ENCODE peak calls at places on chromosomes 13 and 19, in five cellular contexts. One of them, this sample, is unnamed.
A peak's percentile ranks its signal among the peaks of the same experiment; 100 is the strongest.

GRCh38 chr19:8261881-8262280 is 46.3 kb downstream of the CD320 start:
- DNase-seq in adrenal gland: no peak
- DNase-seq in osteocyte: no peak
- DNase-seq in hepatocyte: no peak
- DNase-seq in heart left ventricle: peak; percentile 6
- DNase-seq in this sample: no peak

GRCh38 chr19:40523322-40524047 is 53.2 kb upstream of the SHKBP1 start:
- DNase-seq in hepatocyte: peak; percentile 86
- DNase-seq in heart left ventricle: no peak
- DNase-seq in osteocyte: no peak
- DNase-seq in adrenal gland: peak; percentile 90
- DNase-seq in this sample: peak; percentile 68

GRCh38 chr19:17579523-17580244 is 24.2 kb downstream of the COLGALT1 start:
- DNase-seq in adrenal gland: peak; percentile 55
- DNase-seq in osteocyte: no peak
- DNase-seq in hepatocyte: peak; percentile 46
- DNase-seq in heart left ventricle: peak; percentile 47
- DNase-seq in this sample: peak; percentile 83

GRCh38 chr19:16223746-16224145 is 26.0 kb downstream of the AP1M1 start:
- DNase-seq in heart left ventricle: no peak
- DNase-seq in osteocyte: no peak
- DNase-seq in hepatocyte: no peak
- DNase-seq in adrenal gland: no peak
- DNase-seq in this sample: no peak

GRCh38 chr13:97258801-97259200 is 36.7 kb downstream of the MBNL2 start:
- DNase-seq in heart left ventricle: no peak
- DNase-seq in hepatocyte: no peak
- DNase-seq in adrenal gland: no peak
- DNase-seq in osteocyte: no peak
- DNase-seq in this sample: no peak

GRCh38 chr19:10961763-10962536 is 1.1 kb downstream of the SMARCA4 start:
- DNase-seq in hepatocyte: no peak
- DNase-seq in heart left ventricle: no peak
- DNase-seq in adrenal gland: no peak
- DNase-seq in osteocyte: no peak
- DNase-seq in this sample: no peak

GRCh38 chr19:35353635-35354034 is 4.6 kb upstream of the FFAR3 start:
- DNase-seq in adrenal gland: no peak
- DNase-seq in osteocyte: no peak
- DNase-seq in heart left ventricle: no peak
- DNase-seq in hepatocyte: no peak
- DNase-seq in this sample: peak; percentile 1

GRCh38 chr13:74930402-74931165 is 551.4 kb downstream of the TBC1D4 start:
- DNase-seq in heart left ventricle: no peak
- DNase-seq in hepatocyte: no peak
- DNase-seq in adrenal gland: no peak
- DNase-seq in osteocyte: no peak
- DNase-seq in this sample: no peak

GRCh38 chr19:1481893-1482360 is 2.9 kb upstream of the C19orf25 start:
- DNase-seq in hepatocyte: no peak
- DNase-seq in osteocyte: peak; percentile 83
- DNase-seq in adrenal gland: no peak
- DNase-seq in heart left ventricle: no peak
- DNase-seq in this sample: no peak

GRCh38 chr13:28830580-28830979 is 10.4 kb downstream of the MTUS2 start:
- DNase-seq in heart left ventricle: no peak
- DNase-seq in hepatocyte: no peak
- DNase-seq in osteocyte: no peak
- DNase-seq in adrenal gland: no peak
- DNase-seq in this sample: no peak

GRCh38 chr13:90414691-90415596 is 932.5 kb upstream of the MIR17HG start:
- DNase-seq in osteocyte: no peak
- DNase-seq in heart left ventricle: no peak
- DNase-seq in adrenal gland: no peak
- DNase-seq in hepatocyte: no peak
- DNase-seq in this sample: no peak

GRCh38 chr13:83085186-83085900 is 796.9 kb downstream of the SLITRK1 start:
- DNase-seq in adrenal gland: no peak
- DNase-seq in heart left ventricle: no peak
- DNase-seq in osteocyte: no peak
- DNase-seq in hepatocyte: no peak
- DNase-seq in this sample: no peak

GRCh38 chr13:19605161-19605955 is 28.1 kb upstream of the MPHOSPH8 start:
- DNase-seq in adrenal gland: no peak
- DNase-seq in hepatocyte: no peak
- DNase-seq in heart left ventricle: no peak
- DNase-seq in osteocyte: peak; percentile 53
- DNase-seq in this sample: no peak

GRCh38 chr13:19634129-19634740 is 776 bp downstream of the MPHOSPH8 start:
- DNase-seq in adrenal gland: no peak
- DNase-seq in heart left ventricle: no peak
- DNase-seq in hepatocyte: peak; percentile 30
- DNase-seq in osteocyte: no peak
- DNase-seq in this sample: no peak

GRCh38 chr19:2779121-2779740 is 3.8 kb downstream of the SGTA start:
- DNase-seq in heart left ventricle: no peak
- DNase-seq in osteocyte: no peak
- DNase-seq in adrenal gland: no peak
- DNase-seq in hepatocyte: no peak
- DNase-seq in this sample: no peak

GRCh38 chr19:51127032-51127431 is 2.3 kb downstream of the SIGLEC9 start:
- DNase-seq in adrenal gland: no peak
- DNase-seq in osteocyte: no peak
- DNase-seq in heart left ventricle: no peak
- DNase-seq in hepatocyte: no peak
- DNase-seq in this sample: no peak

GRCh38 chr13:52447815-52448552 is 2.5 kb downstream of the VPS36 start:
- DNase-seq in heart left ventricle: no peak
- DNase-seq in adrenal gland: no peak
- DNase-seq in osteocyte: no peak
- DNase-seq in hepatocyte: no peak
- DNase-seq in this sample: no peak

GRCh38 chr13:80040219-80040976 is 300.5 kb downstream of the SPRY2 start:
- DNase-seq in heart left ventricle: no peak
- DNase-seq in hepatocyte: peak; percentile 75
- DNase-seq in osteocyte: no peak
- DNase-seq in adrenal gland: no peak
- DNase-seq in this sample: no peak

DNA sequence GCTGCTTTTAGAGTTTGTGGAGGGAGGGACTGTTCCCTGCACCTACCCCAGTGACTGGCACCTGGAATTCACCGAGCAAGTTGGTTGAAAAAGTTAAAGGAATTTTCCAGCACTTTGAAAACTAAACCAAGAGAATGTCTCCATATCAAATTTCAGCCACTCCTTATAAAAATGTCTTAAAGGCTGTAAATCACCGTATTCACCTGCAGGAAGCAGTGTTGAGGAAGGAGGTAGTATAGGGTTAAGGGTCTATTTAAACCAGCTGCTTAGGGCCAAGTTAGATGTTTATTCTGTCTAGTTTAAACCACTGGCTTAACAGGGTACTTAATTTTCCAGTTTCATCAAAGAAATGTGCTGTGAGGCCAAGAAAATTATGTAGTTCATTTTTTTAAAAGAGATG is 3.8 kb upstream of the RAB20 start:
- DNase-seq in osteocyte: no peak
- DNase-seq in adrenal gland: no peak
- DNase-seq in hepatocyte: no peak
- DNase-seq in heart left ventricle: no peak
- DNase-seq in this sample: no peak
- TF ChIP-seq CTCF in osteocyte: peak; percentile 36
- TF ChIP-seq CTCF in adrenal gland: no peak
- TF ChIP-seq CTCF in hepatocyte: peak; percentile 29
- TF ChIP-seq CTCF in heart left ventricle: no peak
- TF ChIP-seq CTCF in this sample: no peak

DNA sequence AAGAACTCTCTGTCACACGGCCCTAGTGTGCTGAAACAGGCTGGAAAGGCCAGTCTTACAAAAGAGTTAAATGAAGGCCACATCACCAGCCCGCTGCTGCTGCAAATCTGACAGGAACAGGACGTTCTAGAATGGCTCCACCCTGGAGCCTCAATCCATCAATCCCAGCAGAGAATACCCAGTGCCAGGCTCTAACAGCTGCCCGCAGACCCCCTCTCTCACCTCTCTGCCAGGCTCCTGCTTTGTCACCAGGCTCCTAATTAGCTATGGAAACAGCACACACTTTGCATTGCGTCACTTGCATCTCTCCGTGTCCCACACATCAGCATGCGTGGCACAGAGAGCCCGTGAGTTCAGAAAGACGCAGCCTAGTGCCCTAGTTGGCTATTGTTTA is 314.1 kb downstream of the FOXO1 start:
- DNase-seq in heart left ventricle: no peak
- DNase-seq in adrenal gland: peak; percentile 65
- DNase-seq in hepatocyte: no peak
- DNase-seq in osteocyte: no peak
- DNase-seq in this sample: no peak
- TF ChIP-seq CTCF in heart left ventricle: no peak
- TF ChIP-seq CTCF in adrenal gland: no peak
- TF ChIP-seq CTCF in hepatocyte: no peak
- TF ChIP-seq CTCF in osteocyte: no peak
- TF ChIP-seq CTCF in this sample: no peak

GRCh38 chr19:48635263-48635965 is 1.8 kb downstream of the DBP start:
- DNase-seq in hepatocyte: peak; percentile 90
- DNase-seq in adrenal gland: peak; percentile 81
- DNase-seq in osteocyte: no peak
- DNase-seq in heart left ventricle: peak; percentile 84
- DNase-seq in this sample: peak; percentile 89

GRCh38 chr19:48635966-48636858 is 967 bp downstream of the DBP start:
- DNase-seq in hepatocyte: peak; percentile 60
- DNase-seq in adrenal gland: peak; percentile 76
- DNase-seq in osteocyte: no peak
- DNase-seq in heart left ventricle: no peak
- DNase-seq in this sample: no peak

GRCh38 chr19:48637948-48638830 is 1.0 kb upstream of the DBP start:
- DNase-seq in osteocyte: peak; percentile 95
- DNase-seq in heart left ventricle: peak; percentile 91
- DNase-seq in adrenal gland: peak; percentile 94
- DNase-seq in hepatocyte: peak; percentile 95
- DNase-seq in this sample: peak; percentile 85

GRCh38 chr19:48637449-48637947 is 319 bp upstream of the DBP start:
- DNase-seq in adrenal gland: peak; percentile 100
- DNase-seq in heart left ventricle: peak; percentile 100
- DNase-seq in hepatocyte: peak; percentile 99
- DNase-seq in osteocyte: peak; percentile 99
- DNase-seq in this sample: peak; percentile 94

DNA sequence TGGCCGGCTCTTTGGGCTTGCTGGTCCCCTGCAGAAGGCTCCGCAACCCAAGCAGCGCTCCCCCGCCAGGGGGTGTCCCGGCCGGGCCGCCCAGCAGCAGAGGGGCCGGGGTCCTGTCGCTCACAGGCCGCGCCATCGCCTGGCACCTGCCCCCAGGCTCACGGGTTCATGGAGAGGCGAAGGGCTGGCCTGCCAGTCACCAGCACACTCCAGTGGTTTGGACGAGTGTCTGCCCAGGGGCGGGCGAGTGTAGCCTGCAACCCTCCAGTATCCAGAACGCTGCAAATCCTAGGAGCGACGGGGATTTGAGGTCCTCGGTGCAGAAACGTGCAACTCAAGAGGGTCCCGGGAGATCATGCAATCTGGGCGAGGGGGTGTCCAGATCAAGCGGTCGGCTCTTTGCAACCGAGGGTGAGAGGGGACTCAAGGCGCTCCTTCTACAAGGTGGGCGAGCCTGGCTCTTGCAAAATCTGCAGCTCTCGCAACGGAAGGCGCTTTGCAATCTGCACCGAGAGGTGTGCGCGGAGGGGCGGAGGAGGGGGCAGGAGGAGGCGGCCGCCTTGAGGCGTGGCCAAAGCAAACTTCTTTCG is at the start of gene DBP:
- DNase-seq in osteocyte: no peak
- DNase-seq in heart left ventricle: no peak
- DNase-seq in hepatocyte: peak; percentile 67
- DNase-seq in adrenal gland: no peak
- DNase-seq in this sample: no peak
- TF ChIP-seq CTCF in osteocyte: peak; percentile 27
- TF ChIP-seq CTCF in heart left ventricle: no peak
- TF ChIP-seq CTCF in hepatocyte: peak; percentile 18
- TF ChIP-seq CTCF in adrenal gland: no peak
- TF ChIP-seq CTCF in this sample: no peak

GRCh38 chr19:38384209-38385027 is 3.4 kb downstream of the GGN start:
- DNase-seq in heart left ventricle: no peak
- DNase-seq in osteocyte: no peak
- DNase-seq in adrenal gland: no peak
- DNase-seq in hepatocyte: peak; percentile 45
- DNase-seq in this sample: no peak
- TF ChIP-seq CTCF in heart left ventricle: no peak
- TF ChIP-seq CTCF in osteocyte: peak; percentile 30
- TF ChIP-seq CTCF in adrenal gland: no peak
- TF ChIP-seq CTCF in hepatocyte: peak; percentile 26
- TF ChIP-seq CTCF in this sample: no peak

DNA sequence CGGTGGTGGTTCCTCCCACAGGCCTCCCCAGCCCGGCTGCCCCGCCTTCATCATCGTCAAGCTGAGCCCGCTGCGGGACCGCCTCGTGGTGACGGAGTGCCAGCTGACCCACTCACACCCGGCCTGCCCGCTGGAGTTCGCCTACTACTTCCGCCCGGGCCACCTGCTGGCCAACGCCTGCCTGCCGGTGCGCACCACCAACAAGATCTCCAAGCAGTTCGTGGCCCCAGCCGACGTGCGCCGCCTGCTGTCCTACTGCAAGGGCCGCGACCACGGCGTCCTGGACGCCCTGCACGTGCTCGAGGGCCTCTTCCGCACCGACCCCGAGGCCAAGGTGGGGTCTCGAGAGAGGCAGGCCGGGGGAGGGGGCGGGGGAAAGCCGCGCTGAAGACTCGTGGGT is 12.0 kb downstream of the ZSWIM9 start:
- DNase-seq in adrenal gland: no peak
- DNase-seq in osteocyte: no peak
- DNase-seq in hepatocyte: no peak
- DNase-seq in heart left ventricle: no peak
- DNase-seq in this sample: no peak
- TF ChIP-seq CTCF in adrenal gland: no peak
- TF ChIP-seq CTCF in osteocyte: no peak
- TF ChIP-seq CTCF in hepatocyte: no peak
- TF ChIP-seq CTCF in heart left ventricle: no peak
- TF ChIP-seq CTCF in this sample: no peak

This sample was measured in GM10248.